ENCODE peak calls at places on chromosomes 6 and 20, in four cellular contexts. One of them, this sample, is unnamed. For H3K4me1, the result is how much of the 10 kb centered on the place peaks cover.

GRCh38 chr20:38806855-38807655 is 1.6 kb downstream of the PPP1R16B start:
- DNase-seq in endothelial cell of umbilical vein: peak
- DNase-seq in uterus: no peak
- DNase-seq in body of pancreas: no peak
- DNase-seq in this sample: no peak

GRCh38 chr6:17986656-17987575 is 519 bp downstream of the KIF13A start:
- DNase-seq in endothelial cell of umbilical vein: peak
- DNase-seq in uterus: peak
- DNase-seq in body of pancreas: peak
- DNase-seq in this sample: peak

GRCh38 chr6:100665041-100665380 is 200.3 kb upstream of the SIM1 start:
- DNase-seq in endothelial cell of umbilical vein: no peak
- DNase-seq in uterus: no peak
- DNase-seq in body of pancreas: no peak
- DNase-seq in this sample: no peak

GRCh38 chr6:45462190-45463134 is 84.7 kb upstream of the SUPT3H start:
- DNase-seq in endothelial cell of umbilical vein: no peak
- DNase-seq in uterus: no peak
- DNase-seq in body of pancreas: no peak
- DNase-seq in this sample: no peak

GRCh38 chr20:50628326-50628725 is 63.0 kb downstream of the RIPOR3 start:
- DNase-seq in endothelial cell of umbilical vein: no peak
- DNase-seq in uterus: no peak
- DNase-seq in body of pancreas: no peak
- DNase-seq in this sample: no peak

GRCh38 chr6:13877116-13877515 is 47.6 kb upstream of the RNF182 start:
- DNase-seq in endothelial cell of umbilical vein: no peak
- DNase-seq in uterus: no peak
- DNase-seq in body of pancreas: no peak
- DNase-seq in this sample: no peak

GRCh38 chr20:1330075-1330830 is 1.3 kb upstream of the SDCBP2 start:
- DNase-seq in endothelial cell of umbilical vein: no peak
- DNase-seq in uterus: peak
- DNase-seq in body of pancreas: peak
- DNase-seq in this sample: no peak

GRCh38 chr6:141117869-141118268 is 1014.9 kb upstream of the GJE1 start:
- DNase-seq in endothelial cell of umbilical vein: no peak
- DNase-seq in uterus: no peak
- DNase-seq in body of pancreas: no peak
- DNase-seq in this sample: no peak

GRCh38 chr20:2524435-2525272 is 11.7 kb upstream of the TMC2 start:
- DNase-seq in endothelial cell of umbilical vein: peak
- DNase-seq in uterus: peak
- DNase-seq in body of pancreas: peak
- DNase-seq in this sample: no peak

GRCh38 chr6:112337209-112337638 is 9.9 kb upstream of the RFPL4B start:
- DNase-seq in endothelial cell of umbilical vein: peak
- DNase-seq in uterus: peak
- DNase-seq in body of pancreas: peak
- DNase-seq in this sample: no peak

GRCh38 chr6:53735896-53736295 is 58.9 kb upstream of the LRRC1 start:
- DNase-seq in endothelial cell of umbilical vein: no peak
- DNase-seq in uterus: no peak
- DNase-seq in body of pancreas: no peak
- DNase-seq in this sample: no peak

GRCh38 chr6:162200945-162201692 is 526.4 kb downstream of the PRKN start:
- DNase-seq in endothelial cell of umbilical vein: no peak
- DNase-seq in uterus: no peak
- DNase-seq in body of pancreas: no peak
- DNase-seq in this sample: no peak

GRCh38 chr6:159134701-159135364 is 34.4 kb upstream of the FNDC1 start:
- DNase-seq in endothelial cell of umbilical vein: peak
- DNase-seq in uterus: peak
- DNase-seq in body of pancreas: peak
- DNase-seq in this sample: no peak

GRCh38 chr6:168888786-168889345 is 364.8 kb downstream of the THBS2 start:
- DNase-seq in endothelial cell of umbilical vein: no peak
- DNase-seq in uterus: no peak
- DNase-seq in body of pancreas: no peak
- DNase-seq in this sample: no peak

GRCh38 chr6:150145830-150146229 is 3.0 kb downstream of the PPP1R14C start:
- DNase-seq in endothelial cell of umbilical vein: no peak
- DNase-seq in uterus: no peak
- DNase-seq in body of pancreas: no peak
- DNase-seq in this sample: no peak

GRCh38 chr20:53643031-53643832 is 49.6 kb upstream of the ZNF217 start:
- DNase-seq in endothelial cell of umbilical vein: peak
- DNase-seq in uterus: no peak
- DNase-seq in body of pancreas: peak
- DNase-seq in this sample: no peak

GRCh38 chr6:169800668-169801395 is 49.4 kb downstream of the ERMARD start:
- DNase-seq in endothelial cell of umbilical vein: no peak
- DNase-seq in uterus: no peak
- DNase-seq in body of pancreas: peak
- DNase-seq in this sample: no peak

GRCh38 chr6:6932341-6932740 is 175.4 kb upstream of the RREB1 start:
- DNase-seq in endothelial cell of umbilical vein: no peak
- DNase-seq in uterus: no peak
- DNase-seq in body of pancreas: no peak
- DNase-seq in this sample: no peak

GRCh38 chr6:1832844-1833787 is 223.4 kb downstream of the FOXC1 start:
- DNase-seq in endothelial cell of umbilical vein: peak
- DNase-seq in uterus: peak
- DNase-seq in body of pancreas: peak
- DNase-seq in this sample: no peak

GRCh38 chr6:148200302-148200701 is 142.3 kb upstream of the SASH1 start:
- DNase-seq in endothelial cell of umbilical vein: peak
- DNase-seq in uterus: peak
- DNase-seq in body of pancreas: peak
- DNase-seq in this sample: no peak

GRCh38 chr20:14777571-14777970 is 440.2 kb upstream of the FLRT3 start:
- DNase-seq in endothelial cell of umbilical vein: no peak
- DNase-seq in uterus: no peak
- DNase-seq in body of pancreas: no peak
- DNase-seq in this sample: no peak

GRCh38 chr20:20412750-20413149 is 44.8 kb downstream of the INSM1 start:
- DNase-seq in endothelial cell of umbilical vein: peak
- DNase-seq in uterus: no peak
- DNase-seq in body of pancreas: no peak
- DNase-seq in this sample: no peak

GRCh38 chr6:155412335-155412734 is 43.3 kb downstream of the NOX3 start:
- DNase-seq in endothelial cell of umbilical vein: no peak
- DNase-seq in uterus: no peak
- DNase-seq in body of pancreas: no peak
- DNase-seq in this sample: no peak

GRCh38 chr6:167881327-167881726 is 54.6 kb downstream of the AFDN start:
- DNase-seq in endothelial cell of umbilical vein: no peak
- DNase-seq in uterus: no peak
- DNase-seq in body of pancreas: no peak
- DNase-seq in this sample: no peak
- H3K27ac ChIP-seq in endothelial cell of umbilical vein: no peak
- H3K27ac ChIP-seq in uterus: no peak
- H3K27ac ChIP-seq in body of pancreas: no peak
- H3K27ac ChIP-seq in this sample: no peak

GRCh38 chr6:3068329-3069223 is at the start of gene RIPK1:
- DNase-seq in endothelial cell of umbilical vein: peak
- DNase-seq in uterus: peak
- DNase-seq in body of pancreas: peak
- DNase-seq in this sample: peak
- TF ChIP-seq POLR2A in endothelial cell of umbilical vein: peak
- TF ChIP-seq POLR2A in uterus: peak
- TF ChIP-seq POLR2A in body of pancreas: peak
- TF ChIP-seq POLR2A in this sample: peak

GRCh38 chr20:17960927-17961599 is 7.5 kb downstream of the SNX5 start:
- DNase-seq in endothelial cell of umbilical vein: no peak
- DNase-seq in uterus: peak
- DNase-seq in body of pancreas: no peak
- DNase-seq in this sample: no peak
- H3K4me1 ChIP-seq in endothelial cell of umbilical vein: half or more
- H3K4me1 ChIP-seq in uterus: under half
- H3K4me1 ChIP-seq in body of pancreas: half or more
- H3K4me1 ChIP-seq in this sample: half or more

DNA sequence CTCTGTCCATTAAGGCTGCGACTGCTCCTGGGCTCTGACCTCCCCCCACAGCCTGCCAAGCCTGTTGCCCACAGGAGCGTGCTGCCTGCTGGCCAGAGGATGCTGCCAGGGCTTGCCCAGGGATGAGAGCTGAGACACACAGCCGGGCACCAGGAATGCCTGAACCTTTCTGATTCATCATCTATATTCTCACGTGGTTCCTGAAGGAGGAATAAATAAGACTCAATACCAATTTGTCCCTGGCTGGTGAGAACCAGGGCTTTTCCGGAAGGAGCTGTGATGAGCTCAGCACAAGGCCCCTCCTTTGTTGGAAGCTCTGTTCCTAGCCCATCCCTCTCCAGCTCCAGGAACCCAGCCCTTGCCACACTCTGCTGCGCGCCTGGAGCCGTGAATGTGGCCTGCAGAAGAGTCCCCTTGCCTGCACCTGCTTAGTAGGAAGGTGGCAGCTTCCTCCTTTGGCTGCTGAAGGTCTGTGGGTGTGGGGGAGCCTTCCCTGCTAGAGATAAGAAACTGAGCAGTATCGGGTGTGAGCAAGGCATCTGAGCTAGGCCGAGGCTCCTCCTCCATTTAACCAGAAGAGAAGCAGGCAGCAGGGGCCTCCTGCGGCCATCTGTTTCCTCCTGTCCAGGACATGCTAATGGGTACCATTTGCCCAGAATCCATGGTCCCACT is 37.9 kb downstream of the SYNDIG1 start:
- DNase-seq in endothelial cell of umbilical vein: no peak
- DNase-seq in uterus: no peak
- DNase-seq in body of pancreas: no peak
- DNase-seq in this sample: no peak
- H3K27ac ChIP-seq in endothelial cell of umbilical vein: no peak
- H3K27ac ChIP-seq in uterus: no peak
- H3K27ac ChIP-seq in body of pancreas: no peak
- H3K27ac ChIP-seq in this sample: no peak

GRCh38 chr6:29942275-29943052 is at the start of gene HLA-A:
- DNase-seq in endothelial cell of umbilical vein: peak
- DNase-seq in uterus: peak
- DNase-seq in body of pancreas: peak
- DNase-seq in this sample: peak
- TF ChIP-seq POLR2A in endothelial cell of umbilical vein: peak
- TF ChIP-seq POLR2A in uterus: peak
- TF ChIP-seq POLR2A in body of pancreas: peak
- TF ChIP-seq POLR2A in this sample: peak

DNA sequence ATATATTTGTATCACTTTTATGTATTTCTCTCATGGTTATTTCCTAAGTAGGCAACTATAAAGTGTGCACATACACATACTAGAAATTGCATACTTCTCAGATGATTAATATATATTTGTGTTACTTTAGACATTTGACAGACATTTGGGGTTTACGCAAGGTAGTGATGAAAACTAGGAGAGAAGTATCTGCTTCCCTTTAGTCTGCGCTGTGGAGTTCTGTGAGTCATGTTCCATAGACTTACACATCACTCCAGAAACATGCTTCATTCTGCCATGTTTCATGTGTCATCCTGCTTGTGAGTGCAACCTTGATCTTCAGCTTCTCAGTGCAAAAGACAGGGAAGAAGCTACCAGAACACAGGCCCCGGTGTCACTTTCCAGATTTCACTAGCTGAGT is 200.7 kb upstream of the BMP2 start:
- DNase-seq in endothelial cell of umbilical vein: no peak
- DNase-seq in uterus: no peak
- DNase-seq in body of pancreas: no peak
- DNase-seq in this sample: no peak
- H3K4me1 ChIP-seq in endothelial cell of umbilical vein: under half
- H3K4me1 ChIP-seq in uterus: under half
- H3K4me1 ChIP-seq in body of pancreas: under half
- H3K4me1 ChIP-seq in this sample: under half

GRCh38 chr20:18224968-18225568 is 63.3 kb upstream of the ZNF133 start:
- DNase-seq in endothelial cell of umbilical vein: peak
- DNase-seq in uterus: no peak
- DNase-seq in body of pancreas: peak
- DNase-seq in this sample: no peak
- H3K27ac ChIP-seq in endothelial cell of umbilical vein: no peak
- H3K27ac ChIP-seq in uterus: no peak
- H3K27ac ChIP-seq in body of pancreas: no peak
- H3K27ac ChIP-seq in this sample: no peak

GRCh38 chr20:63693079-63693974 is 3.1 kb upstream of the TNFRSF6B start:
- DNase-seq in endothelial cell of umbilical vein: no peak
- DNase-seq in uterus: no peak
- DNase-seq in body of pancreas: peak
- DNase-seq in this sample: no peak

GRCh38 chr20:63694596-63695418 is 1.6 kb upstream of the TNFRSF6B start:
- DNase-seq in endothelial cell of umbilical vein: no peak
- DNase-seq in uterus: no peak
- DNase-seq in body of pancreas: peak
- DNase-seq in this sample: no peak

GRCh38 chr20:63692436-63693078 is 3.9 kb upstream of the TNFRSF6B start:
- DNase-seq in endothelial cell of umbilical vein: no peak
- DNase-seq in uterus: peak
- DNase-seq in body of pancreas: no peak
- DNase-seq in this sample: no peak

GRCh38 chr20:63695419-63696310 is 787 bp upstream of the TNFRSF6B start:
- DNase-seq in endothelial cell of umbilical vein: no peak
- DNase-seq in uterus: peak
- DNase-seq in body of pancreas: peak
- DNase-seq in this sample: no peak

GRCh38 chr20:63693975-63694595 is 2.4 kb upstream of the TNFRSF6B start:
- DNase-seq in endothelial cell of umbilical vein: no peak
- DNase-seq in uterus: no peak
- DNase-seq in body of pancreas: no peak
- DNase-seq in this sample: no peak
- TF ChIP-seq POLR2A in endothelial cell of umbilical vein: no peak
- TF ChIP-seq POLR2A in uterus: no peak
- TF ChIP-seq POLR2A in body of pancreas: no peak
- TF ChIP-seq POLR2A in this sample: no peak

GRCh38 chr6:137763436-137763835 is 103.6 kb upstream of the TNFAIP3 start:
- DNase-seq in endothelial cell of umbilical vein: no peak
- DNase-seq in uterus: no peak
- DNase-seq in body of pancreas: no peak
- DNase-seq in this sample: no peak

GRCh38 chr6:137763861-137764260 is 103.2 kb upstream of the TNFAIP3 start:
- DNase-seq in endothelial cell of umbilical vein: no peak
- DNase-seq in uterus: no peak
- DNase-seq in body of pancreas: no peak
- DNase-seq in this sample: no peak

GRCh38 chr6:137764464-137764863 is 102.6 kb upstream of the TNFAIP3 start:
- DNase-seq in endothelial cell of umbilical vein: peak
- DNase-seq in uterus: no peak
- DNase-seq in body of pancreas: no peak
- DNase-seq in this sample: no peak

GRCh38 chr6:137766596-137767370 is 100.3 kb upstream of the TNFAIP3 start:
- DNase-seq in endothelial cell of umbilical vein: no peak
- DNase-seq in uterus: no peak
- DNase-seq in body of pancreas: no peak
- DNase-seq in this sample: no peak

DNA sequence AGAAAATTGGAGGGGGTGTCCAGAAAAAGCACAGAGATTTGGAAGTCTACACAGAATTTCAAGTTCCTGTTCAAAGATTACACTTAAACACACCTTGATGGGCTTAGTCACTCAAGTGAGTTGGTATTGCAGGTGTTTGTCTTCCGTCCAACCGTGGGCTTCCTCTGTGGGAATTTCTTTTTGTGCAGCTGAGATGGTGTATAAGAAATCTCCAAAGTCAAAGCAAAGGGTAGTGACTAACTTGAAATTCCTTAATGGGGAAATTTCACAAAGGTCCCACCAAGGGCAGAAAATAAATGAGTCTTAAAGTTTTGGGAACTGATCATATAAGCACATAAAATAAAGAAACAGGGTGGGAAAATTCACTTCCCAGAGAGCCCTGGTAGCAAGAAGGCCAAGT is 102.0 kb upstream of the TNFAIP3 start:
- DNase-seq in endothelial cell of umbilical vein: no peak
- DNase-seq in uterus: no peak
- DNase-seq in body of pancreas: no peak
- DNase-seq in this sample: no peak
- H3K4me1 ChIP-seq in endothelial cell of umbilical vein: under half
- H3K4me1 ChIP-seq in uterus: under half
- H3K4me1 ChIP-seq in body of pancreas: under half
- H3K4me1 ChIP-seq in this sample: under half